ENCODE peak calls at places on chromosomes 11 and 22, in eight cellular contexts. O is colonic mucosa; V is CD8-positive, alpha-beta T cell; B is upper lobe of right lung; F is BE2C; A is prostate gland; H is PC-9; Y is K562. K is an unnamed sample.

GRCh38 chr22:39297490-39298193 is 21.8 kb downstream of the RPL3 start:
- DNase-seq in O (no peak), V (no peak), B (no peak), F (no peak), A (no peak), H (no peak), Y (no peak), K (no peak)

GRCh38 chr22:30969532-30970355 is 679 bp downstream of the TUG1 start:
- DNase-seq in O (peak; percentile 53), V (peak; percentile 41), B (no peak), F (peak; percentile 42), A (no peak), H (no peak), Y (peak; percentile 66), K (no peak)

GRCh38 chr11:87255589-87255988 is 217.9 kb downstream of the TMEM135 start:
- DNase-seq in O (no peak), V (no peak), B (no peak), F (no peak), A (no peak), H (no peak), Y (no peak), K (no peak)

GRCh38 chr22:40764743-40765441 is 54.3 kb downstream of the SLC25A17 start:
- DNase-seq in O (no peak), V (peak; percentile 14), B (no peak), F (no peak), A (no peak), H (no peak), Y (no peak), K (no peak)

GRCh38 chr11:27357250-27357649 is 5.8 kb downstream of the CCDC34 start:
- DNase-seq in O (peak; percentile 41), V (no peak), B (no peak), F (no peak), A (peak; percentile 48), H (no peak), Y (no peak), K (no peak)

GRCh38 chr22:35306350-35306967 is 6.8 kb downstream of the TOM1 start:
- DNase-seq in O (no peak), V (no peak), B (peak; percentile 19), F (no peak), A (no peak), H (no peak), Y (no peak), K (no peak)

GRCh38 chr11:88629496-88629895 is 292.0 kb upstream of the CTSC start:
- DNase-seq in O (no peak), V (no peak), B (no peak), F (no peak), A (no peak), H (no peak), Y (no peak), K (no peak)

GRCh38 chr11:59857444-59858434 is 8.5 kb downstream of the TCN1 start:
- DNase-seq in O (no peak), V (no peak), B (no peak), F (no peak), A (no peak), H (peak; percentile 80), Y (peak; percentile 60), K (no peak)

GRCh38 chr22:39207141-39208012 is 37.4 kb downstream of the PDGFB start:
- DNase-seq in O (no peak), V (no peak), B (peak; percentile 48), F (no peak), A (no peak), H (peak; percentile 52), Y (no peak), K (no peak)

GRCh38 chr11:2300290-2300935 is 1.3 kb downstream of the C11orf21 start:
- DNase-seq in O (peak; percentile 20), V (peak; percentile 38), B (peak; percentile 69), F (no peak), A (no peak), H (no peak), Y (no peak), K (no peak)

GRCh38 chr11:118010738-118011461 is 24.7 kb downstream of the IL10RA start:
- DNase-seq in O (peak; percentile 43), V (no peak), B (peak; percentile 81), F (no peak), A (no peak), H (no peak), Y (no peak), K (no peak)

GRCh38 chr11:17197431-17197898 is 10.3 kb downstream of the PIK3C2A start:
- DNase-seq in O (no peak), V (no peak), B (no peak), F (no peak), A (no peak), H (peak; percentile 62), Y (no peak), K (no peak)

GRCh38 chr11:5118893-5119292 is 19.3 kb downstream of the OR52A5 start:
- DNase-seq in O (no peak), V (no peak), B (no peak), F (no peak), A (no peak), H (no peak), Y (no peak), K (no peak)

DNA sequence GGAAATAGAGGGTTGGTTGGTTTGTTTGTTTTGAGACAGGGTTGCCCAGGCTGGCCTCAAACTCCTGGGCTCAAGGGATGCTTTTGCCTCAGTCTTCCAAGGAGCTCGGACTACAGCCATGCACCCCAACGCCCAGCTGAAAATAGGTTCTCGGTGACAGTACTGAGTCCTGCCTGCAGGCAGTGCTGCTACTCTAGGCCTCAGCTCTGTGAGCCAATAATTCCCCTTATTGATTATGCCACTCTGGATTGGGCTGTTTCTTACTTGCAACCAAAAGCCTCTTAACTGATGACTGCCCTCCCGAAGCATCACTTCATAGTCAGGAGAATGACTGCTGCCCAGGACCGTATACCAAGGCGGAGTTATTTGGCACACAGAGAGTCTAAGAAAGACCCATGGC is 1.2 kb upstream of the C11orf16 start:
- DNase-seq in O (no peak), V (no peak), B (no peak), F (no peak), A (no peak), H (no peak), Y (no peak), K (no peak)
- TF ChIP-seq CTCF in O (no peak), V (no peak), B (no peak), F (no peak), A (no peak), H (no peak), Y (peak; percentile 34), K (no peak)

GRCh38 chr22:24494535-24495364 is at the start of gene UPB1:
- DNase-seq in O (no peak), V (no peak), B (peak; percentile 60), F (no peak), A (no peak), H (no peak), Y (no peak), K (no peak)
- H3K4me3 ChIP-seq in O (no peak within 1 kb of the TSS), V (no peak within 1 kb of the TSS), B (peak within 1 kb of the TSS; percentile 23), F (no peak within 1 kb of the TSS), A (no peak within 1 kb of the TSS), H (no peak within 1 kb of the TSS), Y (no peak within 1 kb of the TSS), K (peak within 1 kb of the TSS; percentile 0)

GRCh38 chr11:111718436-111719325 is 47.5 kb downstream of the PPP2R1B start:
- DNase-seq in O (peak; percentile 72), V (no peak), B (no peak), F (no peak), A (peak; percentile 79), H (peak; percentile 19), Y (no peak), K (no peak)

GRCh38 chr11:111719379-111719778 is 46.8 kb downstream of the PPP2R1B start:
- DNase-seq in O (no peak), V (no peak), B (no peak), F (no peak), A (no peak), H (peak; percentile 29), Y (no peak), K (no peak)

GRCh38 chr11:111724615-111725129 is 41.5 kb downstream of the PPP2R1B start:
- DNase-seq in O (no peak), V (no peak), B (peak; percentile 54), F (no peak), A (no peak), H (peak; percentile 21), Y (no peak), K (no peak)

GRCh38 chr11:111723595-111723994 is 42.6 kb downstream of the PPP2R1B start:
- DNase-seq in O (no peak), V (no peak), B (peak; percentile 59), F (peak; percentile 86), A (no peak), H (no peak), Y (no peak), K (no peak)

GRCh38 chr11:111720801-111721494 is 45.2 kb downstream of the PPP2R1B start:
- DNase-seq in O (no peak), V (no peak), B (no peak), F (no peak), A (no peak), H (peak; percentile 29), Y (no peak), K (no peak)
- H3K36me3 ChIP-seq in O (peaks cover 24% of the 10 kb centered on the region), V (peaks cover 36% of the 10 kb centered on the region), B (peaks cover 67% of the 10 kb centered on the region), F (peaks cover 29% of the 10 kb centered on the region), A (peaks cover 20% of the 10 kb centered on the region), H (peaks cover 41% of the 10 kb centered on the region), Y (peaks cover 70% of the 10 kb centered on the region), K (peaks cover 24% of the 10 kb centered on the region)

GRCh38 chr11:111297696-111298095 is 650 bp upstream of the POU2AF3 start:
- DNase-seq in O (no peak), V (no peak), B (no peak), F (no peak), A (no peak), H (no peak), Y (no peak), K (no peak)

GRCh38 chr11:111300569-111300968 is 2.2 kb downstream of the POU2AF3 start:
- DNase-seq in O (no peak), V (no peak), B (no peak), F (no peak), A (no peak), H (no peak), Y (no peak), K (no peak)

GRCh38 chr11:111298466-111299110 is at the start of gene POU2AF3:
- DNase-seq in O (no peak), V (no peak), B (no peak), F (no peak), A (no peak), H (no peak), Y (no peak), K (no peak)

GRCh38 chr11:111301004-111301839 is 2.9 kb downstream of the POU2AF3 start:
- DNase-seq in O (peak; percentile 45), V (no peak), B (no peak), F (no peak), A (no peak), H (no peak), Y (no peak), K (no peak)

GRCh38 chr11:111299111-111300026 is 1.0 kb downstream of the POU2AF3 start:
- DNase-seq in O (peak; percentile 74), V (no peak), B (peak; percentile 88), F (no peak), A (peak; percentile 54), H (peak; percentile 56), Y (no peak), K (no peak)
- TF ChIP-seq CTCF in O (peak; percentile 59), V (no peak), B (peak; percentile 61), F (no peak), A (peak; percentile 24), H (peak; percentile 83), Y (no peak), K (peak; percentile 62)

GRCh38 chr11:105033344-105033743 is 1.6 kb downstream of the CASP1 start:
- DNase-seq in O (no peak), V (no peak), B (no peak), F (no peak), A (no peak), H (no peak), Y (no peak), K (no peak)
- H3K4me3 ChIP-seq in O (peak overlapping the region; percentile 35), V (peak overlapping the region; percentile 64), B (peak overlapping the region; percentile 52), F (no peak overlapping the region), A (no peak overlapping the region), H (no peak overlapping the region), Y (no peak overlapping the region), K (no peak overlapping the region)

GRCh38 chr22:17101475-17102296 is 16.9 kb downstream of the IL17RA start:
- DNase-seq in O (no peak), V (no peak), B (peak; percentile 78), F (no peak), A (no peak), H (no peak), Y (no peak), K (no peak)
- H3K36me3 ChIP-seq in O (no peaks in the 10 kb centered on the region), V (peaks cover 61% of the 10 kb centered on the region), B (peaks cover 88% of the 10 kb centered on the region), F (no peaks in the 10 kb centered on the region), A (peaks cover 10% of the 10 kb centered on the region), H (no peaks in the 10 kb centered on the region), Y (peaks cover 56% of the 10 kb centered on the region), K (peaks cover 57% of the 10 kb centered on the region)